ENCODE peak calls at places on chromosomes 11 and 22, in four cellular contexts. H, I, O and S are unnamed samples.

GRCh38 chr11:130002352-130002845 is at the start of gene PRDM10:
- DNase-seq in O (peak; percentile 86), H (peak; percentile 92), I (peak; percentile 92), S (peak; percentile 95)

GRCh38 chr11:129323896-129324522 is 51.6 kb upstream of the BARX2 start:
- DNase-seq in O (no peak), I (no peak), H (no peak), S (no peak)

GRCh38 chr11:92224394-92225205 is at the start of gene FAT3:
- DNase-seq in I (no peak), H (peak; percentile 26), O (no peak), S (no peak)

GRCh38 chr11:101129203-101129943 is at the start of gene PGR:
- DNase-seq in H (peak; percentile 81), I (no peak), O (no peak), S (no peak)

GRCh38 chr22:36741204-36741793 is 34.6 kb downstream of the IFT27 start:
- DNase-seq in I (no peak), H (no peak), O (no peak), S (no peak)

GRCh38 chr11:35274909-35275807 is 136.2 kb downstream of the CD44 start:
- DNase-seq in O (no peak), H (peak; percentile 35), I (no peak), S (no peak)

GRCh38 chr11:113906515-113906914 is 1.9 kb downstream of the HTR3B start:
- DNase-seq in H (no peak), I (no peak), O (no peak), S (no peak)

GRCh38 chr11:65821107-65821506 is 12.7 kb upstream of the SNX32 start:
- DNase-seq in I (no peak), H (no peak), O (no peak), S (no peak)

GRCh38 chr11:12235945-12236743 is 125.8 kb downstream of the MICAL2 start:
- DNase-seq in O (no peak), I (no peak), H (no peak), S (no peak)

GRCh38 chr11:72308226-72309073 is 64.5 kb upstream of the PHOX2A start:
- DNase-seq in O (no peak), I (no peak), H (peak; percentile 72), S (no peak)

GRCh38 chr11:88174627-88175003 is 628 bp downstream of the RAB38 start:
- DNase-seq in I (no peak), O (no peak), H (peak; percentile 52), S (no peak)

GRCh38 chr22:37515902-37516301 is 3.3 kb downstream of the CARD10 start:
- DNase-seq in O (no peak), I (no peak), H (no peak), S (no peak)

GRCh38 chr11:67099841-67100324 is 19.2 kb upstream of the KDM2A start:
- DNase-seq in H (no peak), I (no peak), O (no peak), S (peak; percentile 16)

GRCh38 chr11:235180-235997 is 753 bp downstream of the SIRT3 start:
- DNase-seq in I (no peak), H (no peak), O (no peak), S (no peak)

GRCh38 chr11:35953081-35953480 is 9.2 kb downstream of the LDLRAD3 start:
- DNase-seq in O (no peak), I (no peak), H (no peak), S (no peak)

GRCh38 chr11:130585545-130585944 is 137.1 kb downstream of the ADAMTS15 start:
- DNase-seq in H (no peak), O (no peak), I (no peak), S (no peak)

GRCh38 chr11:279966-280761 is 2.0 kb downstream of the NLRP6 start:
- DNase-seq in O (no peak), H (no peak), I (peak; percentile 55), S (peak; percentile 51)

GRCh38 chr11:115324569-115325432 is 179.4 kb downstream of the CADM1 start:
- DNase-seq in I (no peak), O (no peak), H (no peak), S (peak; percentile 57)

GRCh38 chr11:789951-790350 is at the start of gene CEND1:
- DNase-seq in H (peak; percentile 56), I (no peak), O (no peak), S (peak; percentile 51)

GRCh38 chr11:103898065-103898464 is 138.4 kb upstream of the DDI1 start:
- DNase-seq in H (no peak), I (no peak), O (no peak), S (no peak)

GRCh38 chr11:122478986-122479385 is 176.5 kb upstream of the UBASH3B start:
- DNase-seq in I (no peak), O (no peak), H (no peak), S (no peak)

GRCh38 chr11:124898711-124899110 is 1.0 kb upstream of the ROBO4 start:
- DNase-seq in O (no peak), I (no peak), H (no peak), S (no peak)
- H3K4me3 ChIP-seq in O (no peak overlapping the region), I (no peak overlapping the region), H (no peak overlapping the region), S (no peak overlapping the region)

DNA sequence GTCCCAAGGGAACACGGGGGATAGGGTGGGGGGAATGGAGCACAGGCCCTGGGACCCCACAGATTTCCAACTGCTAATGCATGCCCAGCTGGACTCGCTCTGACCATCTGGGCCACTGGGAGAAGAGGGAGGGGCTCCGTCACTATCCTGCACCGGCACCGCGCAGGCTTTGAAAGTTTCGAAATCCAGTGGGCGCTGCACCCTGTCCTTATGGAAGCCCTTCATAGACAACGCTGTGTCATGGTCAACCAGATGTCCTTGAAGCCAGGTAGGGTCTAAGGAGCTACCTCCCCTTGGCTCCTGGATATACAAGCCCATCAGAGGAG is 30.1 kb downstream of the LRRC10B start:
- DNase-seq in I (no peak), O (no peak), H (no peak), S (no peak)
- H3K4me1 ChIP-seq in I (peaks cover under 1% of the 10 kb centered on the region), O (no peaks in the 10 kb centered on the region), H (no peaks in the 10 kb centered on the region), S (no peaks in the 10 kb centered on the region)

GRCh38 chr11:83057721-83058120 is 14.0 kb downstream of the RAB30 start:
- DNase-seq in I (no peak), O (no peak), H (no peak), S (no peak)

GRCh38 chr11:83063073-83063754 is 8.5 kb downstream of the RAB30 start:
- DNase-seq in O (no peak), H (no peak), I (no peak), S (peak; percentile 62)

GRCh38 chr11:83061883-83062282 is 9.8 kb downstream of the RAB30 start:
- DNase-seq in H (no peak), O (no peak), I (no peak), S (peak; percentile 79)

GRCh38 chr11:83064011-83064410 is 7.7 kb downstream of the RAB30 start:
- DNase-seq in I (no peak), H (no peak), O (no peak), S (no peak)

GRCh38 chr11:83060965-83061364 is 10.7 kb downstream of the RAB30 start:
- DNase-seq in I (no peak), H (no peak), O (no peak), S (no peak)
- H3K4me3 ChIP-seq in I (no peak overlapping the region), H (no peak overlapping the region), O (no peak overlapping the region), S (no peak overlapping the region)

GRCh38 chr11:68381716-68382115 is 69.3 kb downstream of the LRP5 start:
- DNase-seq in H (no peak), O (no peak), I (no peak), S (no peak)
- H3K4me1 ChIP-seq in H (no peaks in the 10 kb centered on the region), O (peaks cover 4% of the 10 kb centered on the region), I (peaks cover 38% of the 10 kb centered on the region), S (no peaks in the 10 kb centered on the region)

GRCh38 chr22:42073568-42074152 is 388 bp upstream of the PHETA2 start:
- DNase-seq in O (no peak), H (no peak), I (no peak), S (no peak)

GRCh38 chr22:42075277-42075676 is 1.2 kb downstream of the PHETA2 start:
- DNase-seq in H (no peak), O (no peak), I (no peak), S (no peak)

GRCh38 chr22:42072606-42073330 is 1.3 kb upstream of the PHETA2 start:
- DNase-seq in H (no peak), I (no peak), O (no peak), S (no peak)

GRCh38 chr22:42074153-42074750 is at the start of gene PHETA2:
- DNase-seq in I (peak; percentile 58), O (peak; percentile 30), H (peak; percentile 62), S (peak; percentile 54)

DNA sequence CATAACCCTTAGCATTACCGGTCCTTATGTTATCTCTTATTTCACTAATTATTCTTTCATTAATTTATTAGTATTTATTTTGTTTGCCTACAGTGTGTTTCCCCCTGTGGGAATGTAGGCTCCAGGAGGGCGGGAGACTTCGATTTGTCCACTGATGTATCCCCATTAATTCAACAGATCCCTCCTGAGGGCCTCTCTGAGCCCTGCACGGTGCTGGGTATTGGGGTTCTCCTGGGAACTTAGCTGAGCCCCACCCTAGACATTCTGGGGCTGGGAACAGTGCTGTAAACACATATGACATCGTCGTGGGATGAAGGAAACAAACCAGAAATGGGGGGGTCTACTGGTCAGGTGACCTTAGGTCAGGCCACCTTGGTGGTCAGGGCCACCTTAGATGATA is 798 bp downstream of the PHETA2 start:
- DNase-seq in O (no peak), I (no peak), H (no peak), S (no peak)
- H3K4me3 ChIP-seq in O (peak overlapping the region; percentile 48), I (peak overlapping the region; percentile 60), H (peak overlapping the region; percentile 71), S (peak overlapping the region; percentile 15)

GRCh38 chr22:20945578-20945934 is 21.5 kb upstream of the AIFM3 start:
- DNase-seq in I (no peak), O (no peak), H (no peak), S (no peak)
- H3K4me1 ChIP-seq in I (peaks cover 67% of the 10 kb centered on the region), O (peaks cover 30% of the 10 kb centered on the region), H (no peaks in the 10 kb centered on the region), S (peaks cover 28% of the 10 kb centered on the region)

DNA sequence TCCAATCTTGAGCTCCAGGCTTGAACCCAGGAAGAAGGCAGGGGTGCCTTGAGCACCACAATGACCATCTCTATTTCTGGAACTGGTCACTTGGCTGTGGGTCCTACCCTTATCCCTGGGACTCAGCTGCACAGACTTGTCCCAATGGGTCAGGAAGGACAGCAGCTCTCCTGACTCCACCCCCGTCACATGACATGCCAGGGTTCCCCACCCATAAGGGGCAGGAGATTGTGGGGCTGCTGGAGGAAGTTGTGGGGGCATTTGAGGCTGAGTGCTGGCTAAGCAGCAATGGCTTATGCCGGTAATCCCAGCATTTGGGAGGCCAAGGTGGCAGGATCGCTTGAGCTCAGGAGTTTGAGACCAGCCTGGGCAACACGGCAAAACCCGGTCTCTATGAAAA is 56.2 kb downstream of the NFAM1 start:
- DNase-seq in O (no peak), I (no peak), H (peak; percentile 31), S (no peak)
- H3K4me3 ChIP-seq in O (no peak overlapping the region), I (no peak overlapping the region), H (no peak overlapping the region), S (no peak overlapping the region)

DNA sequence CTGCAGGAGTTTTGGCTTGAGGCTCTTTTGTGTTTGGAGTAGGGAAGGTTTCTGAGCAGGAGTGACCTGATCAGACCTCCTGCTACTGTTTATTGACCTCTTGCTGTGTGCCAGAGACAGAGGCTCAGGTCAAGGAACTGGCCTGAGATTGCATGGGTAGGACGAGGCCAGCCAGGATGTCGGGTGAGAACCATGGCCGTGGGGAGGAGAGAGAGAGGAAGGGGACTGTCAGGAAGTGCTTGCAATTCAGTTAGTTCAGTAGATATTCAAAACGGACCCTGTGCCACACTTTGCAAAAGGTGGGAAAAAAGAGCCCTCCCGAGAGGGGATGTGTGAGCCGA is 14.0 kb downstream of the TBC1D22A start:
- DNase-seq in I (no peak), O (no peak), H (no peak), S (no peak)
- H3K4me1 ChIP-seq in I (peaks cover 41% of the 10 kb centered on the region), O (peaks cover 56% of the 10 kb centered on the region), H (no peaks in the 10 kb centered on the region), S (peaks cover 49% of the 10 kb centered on the region)